ENCODE peak calls at places on chromosome 1, in six cellular contexts. D is activated T-cell treated with anti-CD3 and anti-CD28 coated beads for 48 hours, V is WTC11, N is foreskin fibroblast, H is GOT3, X is activated gamma-delta T cell. R is an unnamed sample.

GRCh38 chr1:115117303-115117702 is 28.0 kb upstream of the TSPAN2 start:
- DNase-seq in D (no peak), V (no peak), N (no peak), H (no peak), X (no peak), R (no peak)

GRCh38 chr1:14521602-14522001 is 76.9 kb upstream of the KAZN start:
- DNase-seq in D (no peak), V (no peak), N (peak), H (no peak), X (no peak), R (no peak)

GRCh38 chr1:6221210-6221784 is 14.5 kb downstream of the ICMT start:
- DNase-seq in D (no peak), V (no peak), N (no peak), H (no peak), X (no peak), R (no peak)

GRCh38 chr1:20426923-20427322 is 59.1 kb downstream of the CAMK2N1 start:
- DNase-seq in D (no peak), V (no peak), N (peak), H (no peak), X (no peak), R (peak)

GRCh38 chr1:201374376-201374775 is 3.1 kb downstream of the TNNT2 start:
- DNase-seq in D (no peak), V (no peak), N (no peak), H (no peak), X (no peak), R (no peak)

GRCh38 chr1:247430430-247430829 is 14.5 kb downstream of the NLRP3 start:
- DNase-seq in D (no peak), V (no peak), N (no peak), H (no peak), X (no peak), R (no peak)

GRCh38 chr1:219442575-219442974 is 170.3 kb downstream of the ZC3H11B start:
- DNase-seq in D (no peak), V (no peak), N (peak), H (no peak), X (no peak), R (peak)

GRCh38 chr1:30374400-30375070 is 348.9 kb downstream of the MATN1 start:
- DNase-seq in D (no peak), V (no peak), N (no peak), H (no peak), X (no peak), R (no peak)

GRCh38 chr1:90969241-90969640 is 52.6 kb downstream of the ZNF644 start:
- DNase-seq in D (no peak), V (no peak), N (no peak), H (no peak), X (no peak), R (no peak)

GRCh38 chr1:180515857-180516388 is 13.5 kb upstream of the ACBD6 start:
- DNase-seq in D (peak), V (peak), N (peak), H (no peak), X (no peak), R (peak)

GRCh38 chr1:224880593-224881307 is 48.7 kb upstream of the DNAH14 start:
- DNase-seq in D (no peak), V (peak), N (no peak), H (no peak), X (no peak), R (no peak)

GRCh38 chr1:1899967-1900327 is 9.1 kb upstream of the GNB1 start:
- DNase-seq in D (no peak), V (no peak), N (no peak), H (no peak), X (no peak), R (no peak)

GRCh38 chr1:26012862-26013261 is 8.7 kb upstream of the EXTL1 start:
- DNase-seq in D (no peak), V (no peak), N (no peak), H (no peak), X (no peak), R (no peak)

GRCh38 chr1:76843821-76844448 is 23.3 kb upstream of the ST6GALNAC5 start:
- DNase-seq in D (no peak), V (no peak), N (no peak), H (no peak), X (no peak), R (no peak)

GRCh38 chr1:232923739-232924386 is 26.5 kb upstream of the NTPCR start:
- DNase-seq in D (peak), V (no peak), N (no peak), H (no peak), X (no peak), R (peak)

GRCh38 chr1:46617108-46617694 is 590 bp upstream of the MOB3C start:
- DNase-seq in D (no peak), V (no peak), N (no peak), H (no peak), X (no peak), R (no peak)

GRCh38 chr1:21072721-21073120 is 104.0 kb downstream of the EIF4G3 start:
- DNase-seq in D (no peak), V (no peak), N (peak), H (no peak), X (no peak), R (no peak)

GRCh38 chr1:32891241-32891570 is 4.9 kb downstream of the HPCA start:
- DNase-seq in D (no peak), V (no peak), N (no peak), H (no peak), X (no peak), R (no peak)

GRCh38 chr1:158830904-158831507 is at the start of gene MNDA:
- DNase-seq in D (no peak), V (no peak), N (no peak), H (no peak), X (no peak), R (no peak)

GRCh38 chr1:89986020-89986419 is 8.9 kb upstream of the ZNF326 start:
- DNase-seq in D (no peak), V (no peak), N (no peak), H (no peak), X (no peak), R (peak)

R was measured in mesenchymal stem cell.